ENCODE peak calls at places on chromosomes 4 and X, in seven cellular contexts. V is CD4-positive, alpha-beta memory T cell; L is cardiac muscle cell; M is neuronal stem cell; Q is mammary epithelial cell; B is stomach; C is CD8-positive, alpha-beta memory T cell. K is an unnamed sample.

GRCh38 chrX:45765726-45766125 is 565.0 kb upstream of the DIPK2B start:
- DNase-seq in V (no peak), L (no peak), M (no peak), Q (no peak), B (no peak), C (no peak), K (no peak)

GRCh38 chrX:52217494-52218160 is 32.9 kb downstream of the MAGED4 start:
- DNase-seq in V (no peak), L (no peak), M (no peak), Q (no peak), B (no peak), C (no peak), K (no peak)

GRCh38 chrX:15737957-15738685 is at the start of gene CA5B:
- DNase-seq in V (peak), L (peak), M (peak), Q (peak), B (peak), C (peak), K (peak)

GRCh38 chrX:43493751-43494150 is 162.3 kb upstream of the MAOA start:
- DNase-seq in V (no peak), L (peak), M (no peak), Q (no peak), B (no peak), C (no peak), K (no peak)

GRCh38 chr4:173135241-173135847 is 33.3 kb upstream of the GALNT7 start:
- DNase-seq in V (no peak), L (peak), M (no peak), Q (peak), B (no peak), C (no peak), K (peak)

GRCh38 chr4:1638873-1639272 is 45.2 kb downstream of the FAM53A start:
- DNase-seq in V (no peak), L (no peak), M (no peak), Q (no peak), B (no peak), C (no peak), K (no peak)

GRCh38 chr4:114659386-114660008 is 60.9 kb downstream of the UGT8 start:
- DNase-seq in V (peak), L (peak), M (peak), Q (peak), B (peak), C (no peak), K (peak)

GRCh38 chrX:19602866-19603620 is 87.7 kb upstream of the MAP3K15 start:
- DNase-seq in V (no peak), L (peak), M (no peak), Q (peak), B (no peak), C (no peak), K (peak)

GRCh38 chr4:143291334-143291733 is 45.3 kb upstream of the GAB1 start:
- DNase-seq in V (no peak), L (no peak), M (no peak), Q (peak), B (no peak), C (no peak), K (no peak)

GRCh38 chr4:153335665-153336064 is 8.8 kb upstream of the MND1 start:
- DNase-seq in V (no peak), L (no peak), M (no peak), Q (peak), B (no peak), C (no peak), K (peak)

GRCh38 chr4:7021930-7022658 is 21.1 kb upstream of the TADA2B start:
- DNase-seq in V (no peak), L (peak), M (no peak), Q (peak), B (no peak), C (no peak), K (peak)

GRCh38 chrX:41275661-41276609 is 58.0 kb upstream of the DDX3X start:
- DNase-seq in V (peak), L (peak), M (peak), Q (peak), B (peak), C (no peak), K (peak)

GRCh38 chrX:64894454-64895038 is 81.7 kb downstream of the ZC4H2 start:
- DNase-seq in V (peak), L (no peak), M (peak), Q (peak), B (peak), C (no peak), K (peak)

GRCh38 chr4:100022792-100023222 is 72.7 kb upstream of the H2AZ1 start:
- DNase-seq in V (no peak), L (peak), M (peak), Q (no peak), B (no peak), C (no peak), K (no peak)

GRCh38 chrX:83819304-83819703 is 41.6 kb upstream of the CYLC1 start:
- DNase-seq in V (no peak), L (no peak), M (no peak), Q (no peak), B (no peak), C (no peak), K (no peak)

GRCh38 chrX:43664258-43664657 is 8.2 kb downstream of the MAOA start:
- DNase-seq in V (no peak), L (no peak), M (no peak), Q (no peak), B (no peak), C (no peak), K (no peak)

GRCh38 chr4:96603635-96604034 is 763.7 kb downstream of the PDHA2 start:
- DNase-seq in V (no peak), L (peak), M (no peak), Q (no peak), B (no peak), C (no peak), K (no peak)

GRCh38 chrX:16250296-16250695 is 83.0 kb downstream of the MAGEB17 start:
- DNase-seq in V (no peak), L (no peak), M (no peak), Q (no peak), B (no peak), C (no peak), K (peak)

GRCh38 chrX:103215037-103215767 is at the start of gene BEX4:
- DNase-seq in V (peak), L (peak), M (peak), Q (peak), B (peak), C (peak), K (peak)

GRCh38 chr4:147727476-147728028 is 4.3 kb upstream of the ARHGAP10 start:
- DNase-seq in V (no peak), L (no peak), M (no peak), Q (peak), B (no peak), C (no peak), K (peak)

GRCh38 chrX:70176938-70177533 is at the start of gene DGAT2L6:
- DNase-seq in V (no peak), L (no peak), M (no peak), Q (no peak), B (no peak), C (no peak), K (no peak)

GRCh38 chrX:19332983-19333382 is 10.7 kb upstream of the PDHA1 start:
- DNase-seq in V (no peak), L (peak), M (no peak), Q (no peak), B (no peak), C (no peak), K (peak)

GRCh38 chr4:126264839-126265238 is 950.1 kb downstream of the FAT4 start:
- DNase-seq in V (no peak), L (peak), M (no peak), Q (peak), B (no peak), C (no peak), K (peak)

GRCh38 chrX:151912780-151913179 is at the start of gene MAGEA4:
- DNase-seq in V (no peak), L (no peak), M (no peak), Q (no peak), B (no peak), C (no peak), K (no peak)

GRCh38 chr4:44326716-44327115 is 121.9 kb downstream of the KCTD8 start:
- DNase-seq in V (no peak), L (no peak), M (no peak), Q (no peak), B (no peak), C (no peak), K (no peak)

GRCh38 chrX:109553862-109554261 is 17.2 kb downstream of the NXT2 start:
- DNase-seq in V (no peak), L (no peak), M (no peak), Q (no peak), B (no peak), C (no peak), K (no peak)

GRCh38 chr4:6474053-6474568 is 1.7 kb upstream of the PPP2R2C start:
- DNase-seq in V (no peak), L (no peak), M (no peak), Q (no peak), B (no peak), C (no peak), K (no peak)

GRCh38 chr4:113869743-113870375 is 108.3 kb upstream of the CAMK2D start:
- DNase-seq in V (no peak), L (no peak), M (no peak), Q (peak), B (peak), C (no peak), K (peak)

GRCh38 chrX:10631416-10632145 is 11.2 kb upstream of the MID1 start:
- DNase-seq in V (no peak), L (no peak), M (no peak), Q (no peak), B (no peak), C (no peak), K (peak)

GRCh38 chr4:8307714-8308113 is 38.2 kb downstream of the HTRA3 start:
- DNase-seq in V (no peak), L (no peak), M (no peak), Q (no peak), B (no peak), C (no peak), K (no peak)

GRCh38 chrX:139475432-139475831 is 55.1 kb upstream of the F9 start:
- DNase-seq in V (no peak), L (no peak), M (no peak), Q (no peak), B (no peak), C (no peak), K (no peak)

GRCh38 chr4:54661686-54662085 is 3.9 kb downstream of the KIT start:
- DNase-seq in V (no peak), L (peak), M (no peak), Q (peak), B (no peak), C (no peak), K (peak)

GRCh38 chr4:39353478-39354177 is 12.5 kb downstream of the RFC1 start:
- DNase-seq in V (peak), L (peak), M (no peak), Q (peak), B (no peak), C (no peak), K (peak)

GRCh38 chr4:90996813-90997212 is 869.6 kb downstream of the CCSER1 start:
- DNase-seq in V (no peak), L (no peak), M (no peak), Q (no peak), B (no peak), C (no peak), K (no peak)

GRCh38 chr4:156971623-156972369 is at the start of gene PDGFC:
- DNase-seq in V (no peak), L (peak), M (peak), Q (peak), B (peak), C (no peak), K (peak)

GRCh38 chr4:158164849-158165248 is 8.0 kb downstream of the GASK1B start:
- DNase-seq in V (no peak), L (no peak), M (no peak), Q (no peak), B (no peak), C (no peak), K (no peak)
- H3K27ac ChIP-seq in V (no peak), L (no peak), M (no peak), Q (peak), B (no peak), C (no peak), K (no peak)

GRCh38 chr4:124710911-124711310 is 1.6 kb downstream of the ANKRD50 start:
- DNase-seq in V (no peak), L (peak), M (no peak), Q (peak), B (peak), C (no peak), K (no peak)
- H3K27ac ChIP-seq in V (no peak), L (peak), M (no peak), Q (peak), B (no peak), C (peak), K (no peak)

GRCh38 chr4:183146478-183146877 is 47.4 kb downstream of the WWC2 start:
- DNase-seq in V (no peak), L (no peak), M (no peak), Q (no peak), B (no peak), C (no peak), K (no peak)
- H3K27ac ChIP-seq in V (no peak), L (no peak), M (no peak), Q (no peak), B (no peak), C (no peak), K (no peak)

DNA sequence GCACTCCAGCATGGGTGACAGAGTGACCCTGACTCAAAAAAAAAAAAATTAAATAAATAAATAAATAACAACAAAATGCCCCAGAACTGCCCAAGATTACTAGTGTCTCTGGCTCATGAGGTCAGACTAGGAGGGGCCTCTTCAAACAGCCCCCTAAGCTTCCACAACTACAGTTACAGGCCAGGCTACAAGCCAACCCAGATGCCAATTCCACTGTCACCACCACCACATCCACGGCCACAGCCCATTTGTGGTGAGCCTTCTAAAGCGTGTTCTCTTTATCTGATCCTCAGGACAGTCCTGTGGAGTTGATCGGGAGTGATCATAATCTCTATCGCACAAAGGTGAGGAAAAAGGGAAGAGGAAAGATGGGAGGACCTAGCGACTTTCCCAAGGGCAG is 36.6 kb downstream of the IGFBP7 start:
- DNase-seq in V (no peak), L (no peak), M (no peak), Q (no peak), B (no peak), C (no peak), K (no peak)
- H3K27ac ChIP-seq in V (no peak), L (no peak), M (no peak), Q (peak), B (no peak), C (no peak), K (peak)

K was measured in IMR-90.